ENCODE peak calls at places on chromosomes 11 and 22, in six cellular contexts. G is stimulated activated effector memory CD8-positive, alpha-beta T cell treated with anti-CD3 and anti-CD28 coated beads, Interleukin-12 subunit alpha, Interleukin-12 subunit beta, amount 100 ng/mL, for 72 hours; T is kidney tubule cell; Q is astrocyte of the hippocampus; S is GM06990; D is activated CD4-positive, alpha-beta memory T cell treated with anti-CD3 and anti-CD28 coated beads, Interleukin-2, amount 10 ng/mL, durations not matched to agents 7 days and 5 days. F is an unnamed sample.

GRCh38 chr22:30921108-30921507 is 47.5 kb downstream of the MORC2 start:
- DNase-seq in Q (no peak), S (no peak), T (no peak), G (no peak), D (no peak), F (no peak)

GRCh38 chr22:19824197-19825015 is 30.3 kb downstream of the GNB1L start:
- DNase-seq in D (no peak), Q (no peak), T (no peak), S (no peak), G (no peak), F (no peak)

GRCh38 chr11:61509058-61510029 is 795 bp downstream of the LRRC10B start:
- DNase-seq in G (peak), T (peak), S (peak), Q (peak), D (peak), F (peak)

GRCh38 chr11:21429401-21429800 is 760.0 kb downstream of the NELL1 start:
- DNase-seq in D (no peak), Q (no peak), S (no peak), G (no peak), T (peak), F (no peak)

GRCh38 chr11:125214466-125215204 is 50.1 kb downstream of the PKNOX2 start:
- DNase-seq in T (no peak), D (no peak), Q (peak), G (no peak), S (no peak), F (peak)

GRCh38 chr22:17381237-17381913 is 12.1 kb downstream of the CECR2 start:
- DNase-seq in T (no peak), G (no peak), D (no peak), S (no peak), Q (no peak), F (no peak)

GRCh38 chr22:49767355-49768062 is 60.2 kb downstream of the BRD1 start:
- DNase-seq in T (peak), D (peak), G (no peak), S (peak), Q (peak), F (peak)

GRCh38 chr11:2805388-2806057 is 80.1 kb downstream of the CDKN1C start:
- DNase-seq in D (no peak), T (no peak), Q (no peak), S (no peak), G (no peak), F (no peak)

GRCh38 chr11:14075118-14075601 is 112.6 kb downstream of the SPON1 start:
- DNase-seq in T (peak), D (peak), S (no peak), G (peak), Q (peak), F (peak)

GRCh38 chr11:134599180-134599810 is 187.3 kb upstream of the B3GAT1 start:
- DNase-seq in T (peak), S (no peak), Q (no peak), D (peak), G (no peak), F (no peak)